ENCODE peak calls at places on chromosome 20, in four cellular contexts. A, U, H and N are unnamed samples.

GRCh38 chr20:63416631-63417030 is 55.5 kb upstream of the CHRNA4 start:
- DNase-seq in H (no peak), U (no peak), A (no peak), N (no peak)

GRCh38 chr20:50572922-50573777 is 63.0 kb downstream of the PTPN1 start:
- DNase-seq in U (no peak), H (no peak), A (no peak), N (no peak)

GRCh38 chr20:10540636-10541493 is 105.8 kb downstream of the SLX4IP start:
- DNase-seq in H (no peak), U (no peak), A (peak; percentile 75), N (peak; percentile 99)

GRCh38 chr20:9068232-9068781 is 580 bp upstream of the PLCB4 start:
- DNase-seq in A (no peak), H (no peak), U (no peak), N (no peak)

GRCh38 chr20:38343107-38343797 is 3.0 kb upstream of the LBP start:
- DNase-seq in H (peak; percentile 55), U (no peak), A (no peak), N (peak; percentile 84)

GRCh38 chr20:10558635-10559187 is 115.1 kb downstream of the JAG1 start:
- DNase-seq in A (no peak), U (no peak), H (no peak), N (no peak)

GRCh38 chr20:4519530-4519929 is 202.2 kb upstream of the PRND start:
- DNase-seq in H (peak; percentile 9), U (no peak), A (no peak), N (no peak)

GRCh38 chr20:32737371-32738223 is 5.7 kb downstream of the COMMD7 start:
- DNase-seq in H (no peak), U (no peak), A (no peak), N (no peak)

GRCh38 chr20:22333885-22334545 is 250.4 kb downstream of the FOXA2 start:
- DNase-seq in U (no peak), A (peak; percentile 38), H (peak; percentile 73), N (peak; percentile 71)

GRCh38 chr20:45841407-45842129 is 8.0 kb downstream of the SNX21 start:
- DNase-seq in H (no peak), A (no peak), U (no peak), N (no peak)

GRCh38 chr20:45685896-45686295 is 15.9 kb upstream of the WFDC11 start:
- DNase-seq in A (no peak), H (peak; percentile 7), U (peak; percentile 19), N (no peak)

GRCh38 chr20:9837634-9838033 is 1.2 kb downstream of the PAK5 start:
- DNase-seq in H (no peak), U (no peak), A (no peak), N (no peak)

GRCh38 chr20:45893831-45894230 is 2.7 kb downstream of the CTSA start:
- DNase-seq in A (no peak), U (no peak), H (no peak), N (no peak)

GRCh38 chr20:14924433-14924832 is 587.0 kb upstream of the FLRT3 start:
- DNase-seq in A (no peak), U (no peak), H (no peak), N (no peak)

GRCh38 chr20:6663104-6663503 is 104.4 kb upstream of the BMP2 start:
- DNase-seq in A (no peak), U (no peak), H (no peak), N (no peak)

GRCh38 chr20:43536041-43536816 is 22.6 kb upstream of the SGK2 start:
- DNase-seq in U (no peak), H (no peak), A (no peak), N (no peak)

GRCh38 chr20:555933-556332 is 12.3 kb upstream of the CSNK2A1 start:
- DNase-seq in A (no peak), U (no peak), H (peak; percentile 40), N (peak; percentile 81)

GRCh38 chr20:35768731-35769664 is 2.8 kb upstream of the PHF20 start:
- DNase-seq in U (peak; percentile 67), A (peak; percentile 77), H (peak; percentile 51), N (peak; percentile 82)

GRCh38 chr20:50980851-50981713 is 22.5 kb downstream of the MOCS3 start:
- DNase-seq in U (no peak), H (peak; percentile 74), A (peak; percentile 41), N (peak; percentile 79)

GRCh38 chr20:63700199-63701050 is 4.0 kb downstream of the TNFRSF6B start:
- DNase-seq in U (no peak), H (no peak), A (no peak), N (no peak)

GRCh38 chr20:47701612-47702011 is 83.7 kb downstream of the SULF2 start:
- DNase-seq in H (no peak), A (no peak), U (no peak), N (no peak)

GRCh38 chr20:50592282-50593004 is 82.3 kb downstream of the PTPN1 start:
- DNase-seq in U (no peak), A (no peak), H (no peak), N (no peak)

GRCh38 chr20:5001174-5002076 is at the start of gene SLC23A2:
- DNase-seq in H (peak; percentile 81), U (no peak), A (no peak), N (no peak)

GRCh38 chr20:8876381-8876780 is 192.5 kb upstream of the PLCB4 start:
- DNase-seq in U (no peak), H (no peak), A (no peak), N (no peak)

GRCh38 chr20:8424010-8424409 is 291.9 kb downstream of the PLCB1 start:
- DNase-seq in U (no peak), H (no peak), A (no peak), N (no peak)

GRCh38 chr20:3696200-3696599 is 14.4 kb upstream of the ADAM33 start:
- DNase-seq in A (no peak), U (no peak), H (peak; percentile 33), N (no peak)

GRCh38 chr20:1368448-1369199 is 24.2 kb downstream of the FKBP1A start:
- DNase-seq in H (no peak), A (no peak), U (no peak), N (no peak)

GRCh38 chr20:8587810-8588209 is 455.7 kb downstream of the PLCB1 start:
- DNase-seq in A (no peak), H (no peak), U (no peak), N (no peak)

GRCh38 chr20:17621229-17621968 is 51.5 kb downstream of the DSTN start:
- DNase-seq in U (no peak), A (no peak), H (no peak), N (no peak)
- TF ChIP-seq ATF3 in U (no peak), A (no peak), H (no peak), N (no peak)

GRCh38 chr20:57449398-57450354 is 58.5 kb downstream of the RBM38 start:
- DNase-seq in U (no peak), A (no peak), H (no peak), N (no peak)

GRCh38 chr20:57451759-57452661 is 60.8 kb downstream of the RBM38 start:
- DNase-seq in H (peak; percentile 72), U (no peak), A (no peak), N (no peak)

GRCh38 chr20:57451356-57451755 is 60.2 kb downstream of the RBM38 start:
- DNase-seq in A (no peak), U (no peak), H (no peak), N (no peak)

GRCh38 chr20:57450419-57450818 is 59.2 kb downstream of the RBM38 start:
- DNase-seq in U (no peak), A (no peak), H (peak; percentile 39), N (no peak)

GRCh38 chr20:57450931-57451330 is 59.7 kb downstream of the RBM38 start:
- DNase-seq in U (no peak), H (no peak), A (no peak), N (no peak)
- TF ChIP-seq FOSL1 in U (no peak), H (no peak), A (no peak), N (no peak)

DNA sequence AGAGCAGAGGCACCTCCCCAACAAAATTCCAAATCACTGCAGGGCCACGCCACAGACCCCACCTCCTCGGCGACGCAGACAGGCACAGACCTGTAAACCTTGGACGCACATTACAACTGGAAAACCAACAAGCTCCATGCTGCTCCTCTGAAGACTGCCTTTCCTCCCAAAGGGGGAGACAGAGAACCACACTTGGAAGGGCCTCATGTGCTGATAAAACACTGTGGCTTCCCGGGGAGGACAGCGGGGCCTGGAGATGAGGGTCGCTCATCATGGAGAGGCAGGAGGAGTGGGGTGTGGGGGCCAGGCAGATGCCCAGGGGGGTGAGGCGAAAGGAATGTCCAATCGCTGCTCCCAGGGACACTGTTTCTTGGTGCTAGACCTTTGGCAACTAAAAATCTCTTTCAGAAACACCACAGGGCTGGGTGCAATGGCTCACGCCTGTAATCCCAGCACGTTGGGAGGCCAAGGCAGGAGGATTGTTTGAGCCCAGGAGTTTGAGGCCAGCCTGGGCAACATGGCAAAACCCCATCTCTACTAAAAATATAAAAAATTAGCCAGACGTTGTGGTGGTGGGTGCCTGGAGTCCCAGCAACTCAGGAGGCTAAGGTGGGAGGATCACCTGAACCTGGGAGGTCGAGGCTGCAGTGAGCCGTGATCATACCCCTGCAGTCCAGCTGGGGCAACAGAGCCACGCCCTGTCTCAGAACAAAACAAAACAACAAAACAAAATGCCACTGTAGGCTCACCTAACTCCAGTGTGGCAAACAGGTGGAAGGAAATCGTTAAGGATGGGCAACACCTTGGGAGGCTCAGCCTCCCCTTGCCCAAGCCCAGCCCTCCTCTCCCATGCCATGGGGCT is 53.8 kb downstream of the ABHD12 start:
- DNase-seq in H (no peak), A (no peak), U (peak; percentile 38), N (peak; percentile 82)
- TF ChIP-seq ATF3 in H (no peak), A (no peak), U (no peak), N (no peak)

GRCh38 chr20:36820073-36820472 is 46.5 kb upstream of the DSN1 start:
- DNase-seq in U (no peak), H (no peak), A (no peak), N (no peak)

GRCh38 chr20:36821964-36822437 is 48.4 kb upstream of the DSN1 start:
- DNase-seq in U (no peak), H (peak; percentile 37), A (no peak), N (no peak)

GRCh38 chr20:36819662-36820061 is 46.1 kb upstream of the DSN1 start:
- DNase-seq in U (no peak), H (no peak), A (no peak), N (no peak)

GRCh38 chr20:36818831-36819230 is 45.3 kb upstream of the DSN1 start:
- DNase-seq in H (no peak), U (no peak), A (no peak), N (no peak)

DNA sequence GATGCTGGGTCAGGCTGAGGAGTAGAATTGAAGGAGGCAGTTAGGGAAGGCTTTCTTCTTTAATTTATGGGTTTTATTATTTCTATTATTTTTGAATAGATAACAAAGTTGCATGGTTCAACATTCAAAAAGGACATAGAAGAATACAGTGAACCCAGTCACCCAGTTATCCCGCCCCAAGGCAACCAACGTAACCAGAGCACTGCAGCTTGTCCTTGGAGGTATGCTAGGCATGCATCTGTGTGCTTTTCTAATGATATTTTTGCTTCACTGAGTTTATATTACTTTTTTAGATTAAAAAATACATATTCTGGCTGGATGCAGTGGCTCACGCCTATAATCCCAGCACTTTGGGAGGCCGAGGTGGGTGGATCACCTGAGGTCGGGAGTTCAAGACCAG is 47.4 kb upstream of the DSN1 start:
- DNase-seq in A (no peak), H (no peak), U (no peak), N (no peak)
- TF ChIP-seq FOSL1 in A (no peak), H (no peak), U (no peak), N (no peak)

GRCh38 chr20:13101276-13101675 is 92.5 kb downstream of the SPTLC3 start:
- DNase-seq in A (no peak), H (no peak), U (no peak), N (no peak)
- TF ChIP-seq ATF3 in A (no peak), H (no peak), U (no peak), N (no peak)